ENCODE peak calls at places on chromosomes 1 and 21, in six cellular contexts. One of them, this sample, is unnamed.

GRCh38 chr1:61241411-61241838 is 159.1 kb downstream of the NFIA start:
- DNase-seq in tibial nerve: peak; percentile 66
- DNase-seq in A549: no peak
- DNase-seq in K562: no peak
- DNase-seq in GM12878: no peak
- DNase-seq in breast epithelium: no peak
- DNase-seq in this sample: no peak

GRCh38 chr1:243924588-243925349 is 74.7 kb upstream of the AKT3 start:
- DNase-seq in K562: no peak
- DNase-seq in A549: no peak
- DNase-seq in tibial nerve: no peak
- DNase-seq in breast epithelium: no peak
- DNase-seq in GM12878: no peak
- DNase-seq in this sample: no peak

GRCh38 chr1:207355060-207355459 is 33.6 kb downstream of the CD55 start:
- DNase-seq in K562: no peak
- DNase-seq in A549: no peak
- DNase-seq in tibial nerve: no peak
- DNase-seq in breast epithelium: no peak
- DNase-seq in GM12878: no peak
- DNase-seq in this sample: no peak

GRCh38 chr1:234973426-234974250 is 155.0 kb downstream of the TOMM20 start:
- DNase-seq in A549: no peak
- DNase-seq in breast epithelium: no peak
- DNase-seq in tibial nerve: no peak
- DNase-seq in K562: no peak
- DNase-seq in GM12878: no peak
- DNase-seq in this sample: peak; percentile 87

GRCh38 chr1:237527761-237528160 is 363.0 kb downstream of the ZP4 start:
- DNase-seq in K562: no peak
- DNase-seq in breast epithelium: no peak
- DNase-seq in tibial nerve: no peak
- DNase-seq in GM12878: no peak
- DNase-seq in A549: no peak
- DNase-seq in this sample: no peak

GRCh38 chr21:17869115-17869514 is 50.0 kb upstream of the C21orf91 start:
- DNase-seq in GM12878: no peak
- DNase-seq in A549: no peak
- DNase-seq in K562: no peak
- DNase-seq in breast epithelium: no peak
- DNase-seq in tibial nerve: no peak
- DNase-seq in this sample: no peak

GRCh38 chr21:36606292-36606982 is 92.5 kb upstream of the SIM2 start:
- DNase-seq in K562: peak; percentile 27
- DNase-seq in breast epithelium: no peak
- DNase-seq in tibial nerve: no peak
- DNase-seq in GM12878: no peak
- DNase-seq in A549: no peak
- DNase-seq in this sample: no peak

GRCh38 chr1:243708210-243708609 is 141.8 kb downstream of the AKT3 start:
- DNase-seq in GM12878: no peak
- DNase-seq in breast epithelium: no peak
- DNase-seq in K562: no peak
- DNase-seq in A549: no peak
- DNase-seq in tibial nerve: no peak
- DNase-seq in this sample: no peak

GRCh38 chr1:162916407-162916806 is 55.4 kb upstream of the CCDC190 start:
- DNase-seq in breast epithelium: no peak
- DNase-seq in K562: no peak
- DNase-seq in A549: no peak
- DNase-seq in GM12878: no peak
- DNase-seq in tibial nerve: no peak
- DNase-seq in this sample: no peak

GRCh38 chr1:208864366-208864965 is 620.3 kb upstream of the PLXNA2 start:
- DNase-seq in K562: no peak
- DNase-seq in A549: no peak
- DNase-seq in tibial nerve: no peak
- DNase-seq in GM12878: no peak
- DNase-seq in breast epithelium: no peak
- DNase-seq in this sample: no peak

GRCh38 chr1:160813215-160813614 is 17.2 kb downstream of the LY9 start:
- DNase-seq in K562: peak; percentile 36
- DNase-seq in GM12878: no peak
- DNase-seq in breast epithelium: no peak
- DNase-seq in A549: peak; percentile 78
- DNase-seq in tibial nerve: no peak
- DNase-seq in this sample: no peak

GRCh38 chr1:211921579-211922095 is 91.1 kb upstream of the LPGAT1 start:
- DNase-seq in tibial nerve: no peak
- DNase-seq in GM12878: no peak
- DNase-seq in breast epithelium: no peak
- DNase-seq in A549: no peak
- DNase-seq in K562: no peak
- DNase-seq in this sample: no peak

GRCh38 chr1:42944207-42944928 is 14.3 kb downstream of the SLC2A1 start:
- DNase-seq in A549: no peak
- DNase-seq in tibial nerve: peak; percentile 54
- DNase-seq in GM12878: no peak
- DNase-seq in breast epithelium: no peak
- DNase-seq in K562: no peak
- DNase-seq in this sample: no peak

GRCh38 chr1:154896811-154897286 is 26.8 kb upstream of the KCNN3 start:
- DNase-seq in GM12878: no peak
- DNase-seq in K562: no peak
- DNase-seq in tibial nerve: no peak
- DNase-seq in breast epithelium: no peak
- DNase-seq in A549: no peak
- DNase-seq in this sample: no peak

GRCh38 chr1:179728266-179728665 is 14.8 kb upstream of the FAM163A start:
- DNase-seq in K562: no peak
- DNase-seq in A549: no peak
- DNase-seq in GM12878: no peak
- DNase-seq in tibial nerve: no peak
- DNase-seq in breast epithelium: no peak
- DNase-seq in this sample: no peak

GRCh38 chr1:234288946-234289345 is 84.3 kb upstream of the COA6 start:
- DNase-seq in A549: no peak
- DNase-seq in tibial nerve: no peak
- DNase-seq in breast epithelium: no peak
- DNase-seq in K562: no peak
- DNase-seq in GM12878: no peak
- DNase-seq in this sample: no peak

GRCh38 chr1:92910081-92910480 is 51.2 kb downstream of the DIPK1A start:
- DNase-seq in K562: no peak
- DNase-seq in A549: no peak
- DNase-seq in tibial nerve: no peak
- DNase-seq in GM12878: no peak
- DNase-seq in breast epithelium: no peak
- DNase-seq in this sample: no peak

GRCh38 chr21:43866659-43867331 is 1.8 kb downstream of the AGPAT3 start:
- DNase-seq in K562: peak; percentile 54
- DNase-seq in breast epithelium: no peak
- DNase-seq in A549: no peak
- DNase-seq in tibial nerve: no peak
- DNase-seq in GM12878: peak; percentile 50
- DNase-seq in this sample: peak; percentile 86

GRCh38 chr1:184649500-184649899 is 105.2 kb downstream of the EDEM3 start:
- DNase-seq in tibial nerve: no peak
- DNase-seq in breast epithelium: no peak
- DNase-seq in GM12878: peak; percentile 57
- DNase-seq in K562: no peak
- DNase-seq in A549: no peak
- DNase-seq in this sample: no peak

GRCh38 chr1:9894115-9894514 is 16.0 kb downstream of the CTNNBIP1 start:
- DNase-seq in GM12878: no peak
- DNase-seq in breast epithelium: no peak
- DNase-seq in tibial nerve: no peak
- DNase-seq in K562: no peak
- DNase-seq in A549: no peak
- DNase-seq in this sample: no peak

GRCh38 chr1:192550922-192551534 is 24.5 kb upstream of the RGS1 start:
- DNase-seq in breast epithelium: no peak
- DNase-seq in A549: no peak
- DNase-seq in tibial nerve: no peak
- DNase-seq in K562: no peak
- DNase-seq in GM12878: peak; percentile 89
- DNase-seq in this sample: no peak

GRCh38 chr1:90768098-90768497 is 51.0 kb upstream of the BARHL2 start:
- DNase-seq in K562: no peak
- DNase-seq in tibial nerve: no peak
- DNase-seq in GM12878: no peak
- DNase-seq in breast epithelium: no peak
- DNase-seq in A549: no peak
- DNase-seq in this sample: no peak

GRCh38 chr1:23273450-23274133 is 56.3 kb upstream of the HTR1D start:
- DNase-seq in tibial nerve: no peak
- DNase-seq in breast epithelium: no peak
- DNase-seq in A549: peak; percentile 28
- DNase-seq in GM12878: no peak
- DNase-seq in K562: no peak
- DNase-seq in this sample: no peak

GRCh38 chr1:209613351-209614150 is 30.0 kb downstream of the CAMK1G start:
- DNase-seq in A549: no peak
- DNase-seq in breast epithelium: no peak
- DNase-seq in K562: no peak
- DNase-seq in tibial nerve: no peak
- DNase-seq in GM12878: no peak
- DNase-seq in this sample: no peak

GRCh38 chr1:37100310-37100709 is 66.0 kb upstream of the GRIK3 start:
- DNase-seq in GM12878: no peak
- DNase-seq in tibial nerve: no peak
- DNase-seq in K562: no peak
- DNase-seq in breast epithelium: no peak
- DNase-seq in A549: no peak
- DNase-seq in this sample: no peak

GRCh38 chr21:38984982-38985422 is 179.3 kb downstream of the ETS2 start:
- DNase-seq in breast epithelium: no peak
- DNase-seq in GM12878: no peak
- DNase-seq in tibial nerve: no peak
- DNase-seq in K562: no peak
- DNase-seq in A549: no peak
- DNase-seq in this sample: no peak

GRCh38 chr1:89719502-89720306 is 86.8 kb downstream of the LRRC8C start:
- DNase-seq in K562: no peak
- DNase-seq in tibial nerve: no peak
- DNase-seq in A549: no peak
- DNase-seq in GM12878: peak; percentile 80
- DNase-seq in breast epithelium: no peak
- DNase-seq in this sample: no peak

GRCh38 chr1:2272686-2273400 is 44.7 kb downstream of the SKI start:
- DNase-seq in K562: peak; percentile 65
- DNase-seq in GM12878: no peak
- DNase-seq in breast epithelium: no peak
- DNase-seq in tibial nerve: no peak
- DNase-seq in A549: no peak
- DNase-seq in this sample: no peak

GRCh38 chr1:2271134-2271785 is 43.1 kb downstream of the SKI start:
- DNase-seq in A549: no peak
- DNase-seq in tibial nerve: no peak
- DNase-seq in breast epithelium: no peak
- DNase-seq in K562: no peak
- DNase-seq in GM12878: no peak
- DNase-seq in this sample: no peak

GRCh38 chr1:2273401-2274090 is 45.4 kb downstream of the SKI start:
- DNase-seq in breast epithelium: no peak
- DNase-seq in tibial nerve: no peak
- DNase-seq in GM12878: no peak
- DNase-seq in A549: no peak
- DNase-seq in K562: no peak
- DNase-seq in this sample: no peak

GRCh38 chr1:2270260-2271100 is 42.4 kb downstream of the SKI start:
- DNase-seq in A549: no peak
- DNase-seq in tibial nerve: no peak
- DNase-seq in K562: no peak
- DNase-seq in GM12878: no peak
- DNase-seq in breast epithelium: no peak
- DNase-seq in this sample: no peak

GRCh38 chr1:2271841-2272655 is 43.9 kb downstream of the SKI start:
- DNase-seq in K562: no peak
- DNase-seq in GM12878: no peak
- DNase-seq in A549: no peak
- DNase-seq in tibial nerve: no peak
- DNase-seq in breast epithelium: no peak
- DNase-seq in this sample: no peak
- H3K4me1 ChIP-seq in K562: peaks cover 87% of the 10 kb centered on the region
- H3K4me1 ChIP-seq in GM12878: no peaks in the 10 kb centered on the region
- H3K4me1 ChIP-seq in A549: peaks cover 25% of the 10 kb centered on the region
- H3K4me1 ChIP-seq in tibial nerve: peaks cover 98% of the 10 kb centered on the region
- H3K4me1 ChIP-seq in breast epithelium: peaks cover 42% of the 10 kb centered on the region
- H3K4me1 ChIP-seq in this sample: peaks cover 90% of the 10 kb centered on the region

GRCh38 chr21:15826908-15827601 is 97.3 kb downstream of the USP25 start:
- DNase-seq in breast epithelium: no peak
- DNase-seq in K562: no peak
- DNase-seq in GM12878: no peak
- DNase-seq in A549: no peak
- DNase-seq in tibial nerve: no peak
- DNase-seq in this sample: no peak
- TF ChIP-seq POLR2A in breast epithelium: no peak
- TF ChIP-seq POLR2A in K562: no peak
- TF ChIP-seq POLR2A in GM12878: no peak
- TF ChIP-seq POLR2A in A549: no peak
- TF ChIP-seq POLR2A in tibial nerve: no peak
- TF ChIP-seq POLR2A in this sample: no peak

DNA sequence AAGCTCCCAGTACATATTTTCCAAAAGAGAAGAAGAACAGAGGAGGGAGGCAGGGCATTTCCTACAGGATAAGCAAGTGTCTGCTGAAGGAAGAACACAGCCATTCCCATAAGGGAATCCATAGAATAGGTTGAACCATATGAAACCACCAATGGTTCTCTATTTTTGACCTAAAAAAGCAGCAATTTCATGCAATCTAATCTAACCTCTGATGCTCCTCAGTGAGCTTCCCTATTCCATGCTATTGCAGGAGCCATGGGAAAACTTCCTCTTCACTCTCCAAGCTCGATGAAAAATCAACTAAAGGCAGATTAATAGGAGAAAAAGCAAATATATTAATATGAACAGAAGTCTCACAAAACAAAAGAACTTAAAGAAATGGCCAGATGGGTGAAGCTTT is 50.5 kb downstream of the SIPA1L2 start:
- DNase-seq in K562: no peak
- DNase-seq in GM12878: no peak
- DNase-seq in breast epithelium: no peak
- DNase-seq in A549: no peak
- DNase-seq in tibial nerve: no peak
- DNase-seq in this sample: no peak
- H3K4me1 ChIP-seq in K562: no peaks in the 10 kb centered on the region
- H3K4me1 ChIP-seq in GM12878: no peaks in the 10 kb centered on the region
- H3K4me1 ChIP-seq in breast epithelium: no peaks in the 10 kb centered on the region
- H3K4me1 ChIP-seq in A549: no peaks in the 10 kb centered on the region
- H3K4me1 ChIP-seq in tibial nerve: no peaks in the 10 kb centered on the region
- H3K4me1 ChIP-seq in this sample: no peaks in the 10 kb centered on the region

DNA sequence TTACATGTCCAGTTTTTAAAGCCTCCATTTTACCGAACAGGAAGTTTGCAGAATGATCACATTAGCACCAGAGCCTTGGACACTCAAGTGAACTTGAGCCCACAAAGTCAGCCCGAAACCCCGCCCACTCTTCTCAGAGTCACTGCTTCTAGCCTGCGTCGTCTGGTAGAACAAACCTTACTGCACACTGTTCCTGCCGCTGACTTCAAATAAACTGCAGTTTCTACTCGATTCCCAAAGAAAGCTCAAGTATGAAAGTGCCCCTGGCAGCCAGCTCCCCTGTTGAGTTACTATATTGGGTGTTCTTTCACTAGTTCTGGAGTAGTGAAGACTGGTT is 164.7 kb downstream of the GALNT2 start:
- DNase-seq in GM12878: no peak
- DNase-seq in K562: no peak
- DNase-seq in breast epithelium: no peak
- DNase-seq in tibial nerve: peak; percentile 61
- DNase-seq in A549: no peak
- DNase-seq in this sample: peak; percentile 73
- TF ChIP-seq POLR2A in GM12878: no peak
- TF ChIP-seq POLR2A in K562: no peak
- TF ChIP-seq POLR2A in breast epithelium: no peak
- TF ChIP-seq POLR2A in tibial nerve: no peak
- TF ChIP-seq POLR2A in A549: no peak
- TF ChIP-seq POLR2A in this sample: no peak

This sample was measured in Peyer's patch.